ENCODE peak calls at places on chromosomes 3 and 15, in four cellular contexts. Y is kidney tubule cell, Z is omental fat pad, I is NCI-H1694. R is an unnamed sample.

GRCh38 chr15:25391971-25392733 is 46.7 kb downstream of the UBE3A start:
- DNase-seq in Y (peak; percentile 83), Z (no peak), I (no peak), R (no peak)

GRCh38 chr3:190059242-190059590 is 61.5 kb downstream of the P3H2 start:
- DNase-seq in Y (peak; percentile 30), Z (no peak), I (no peak), R (peak; percentile 56)

GRCh38 chr3:123158899-123159390 is 42.8 kb upstream of the SEC22A start:
- DNase-seq in Y (no peak), Z (no peak), I (no peak), R (no peak)

GRCh38 chr15:82790321-82790720 is 15.5 kb downstream of the FSD2 start:
- DNase-seq in Y (no peak), Z (no peak), I (no peak), R (no peak)

GRCh38 chr15:45594322-45594721 is 7.1 kb downstream of the BLOC1S6 start:
- DNase-seq in Y (peak; percentile 25), Z (no peak), I (no peak), R (no peak)

GRCh38 chr3:189728915-189729314 is 97.7 kb downstream of the TP63 start:
- DNase-seq in Y (no peak), Z (no peak), I (no peak), R (no peak)

GRCh38 chr15:38864827-38865604 is 300.4 kb upstream of the RASGRP1 start:
- DNase-seq in Y (no peak), Z (no peak), I (no peak), R (no peak)

GRCh38 chr15:58521293-58521991 is 89.7 kb downstream of the LIPC start:
- DNase-seq in Y (peak; percentile 100), Z (no peak), I (no peak), R (peak; percentile 10)

GRCh38 chr3:185312006-185312405 is 50.9 kb upstream of the MAP3K13 start:
- DNase-seq in Y (no peak), Z (no peak), I (no peak), R (no peak)

GRCh38 chr3:105580551-105580950 is 213.8 kb downstream of the ALCAM start:
- DNase-seq in Y (no peak), Z (no peak), I (no peak), R (no peak)